ENCODE peak calls at places on chromosome 4, in eight cellular contexts. Q, X, L, B, G, Z, C and J are unnamed samples.

GRCh38 chr4:8641931-8642650 is 49.5 kb downstream of the CPZ start:
- DNase-seq in X (no peak), B (no peak), Z (no peak), C (no peak), G (no peak), Q (no peak), L (no peak), J (no peak)

GRCh38 chr4:106793933-106794332 is 242.2 kb downstream of the DKK2 start:
- DNase-seq in Z (no peak), Q (no peak), L (no peak), X (no peak), G (no peak), C (no peak), B (no peak), J (no peak)

GRCh38 chr4:182286936-182287335 is 43.7 kb downstream of the TENM3 start:
- DNase-seq in Q (no peak), B (no peak), X (no peak), L (no peak), C (no peak), G (no peak), Z (no peak), J (no peak)

GRCh38 chr4:100421356-100421978 is 96.4 kb downstream of the EMCN start:
- DNase-seq in X (no peak), Z (no peak), G (no peak), B (peak), L (no peak), Q (peak), C (no peak), J (no peak)

GRCh38 chr4:158253350-158253980 is 43.2 kb downstream of the TMEM144 start:
- DNase-seq in L (no peak), Q (peak), Z (peak), C (peak), X (peak), B (peak), G (no peak), J (peak)

GRCh38 chr4:183408791-183409190 is 35.6 kb upstream of the CDKN2AIP start:
- DNase-seq in B (no peak), G (no peak), L (no peak), X (no peak), Q (no peak), C (no peak), Z (no peak), J (no peak)

GRCh38 chr4:150583287-150584197 is 1.6 kb downstream of the MAB21L2 start:
- DNase-seq in L (no peak), X (no peak), G (no peak), Z (peak), C (peak), Q (peak), B (no peak), J (no peak)

GRCh38 chr4:25011135-25011866 is 19.4 kb downstream of the LGI2 start:
- DNase-seq in X (no peak), C (no peak), L (no peak), G (no peak), Q (no peak), B (no peak), Z (no peak), J (no peak)

GRCh38 chr4:104421576-104421975 is 73.1 kb downstream of the CXXC4 start:
- DNase-seq in Q (no peak), Z (no peak), G (no peak), B (peak), X (no peak), L (no peak), C (no peak), J (no peak)

GRCh38 chr4:67106846-67107467 is 438.3 kb downstream of the CENPC start:
- DNase-seq in G (peak), Z (no peak), X (no peak), L (no peak), B (no peak), C (no peak), Q (no peak), J (no peak)

GRCh38 chr4:23135792-23136645 is 443.3 kb downstream of the GBA3 start:
- DNase-seq in Z (no peak), G (no peak), C (peak), L (no peak), X (no peak), B (peak), Q (peak), J (no peak)

GRCh38 chr4:6235012-6235411 is 34.6 kb upstream of the WFS1 start:
- DNase-seq in Q (no peak), G (no peak), C (no peak), B (no peak), L (no peak), Z (no peak), X (no peak), J (no peak)

GRCh38 chr4:122218762-122219161 is 66.6 kb downstream of the BLTP1 start:
- DNase-seq in Z (no peak), G (no peak), Q (no peak), X (no peak), C (peak), L (no peak), B (peak), J (no peak)

GRCh38 chr4:113810906-113811305 is 49.4 kb upstream of the CAMK2D start:
- DNase-seq in G (no peak), Q (no peak), B (peak), Z (no peak), C (no peak), L (no peak), X (no peak), J (no peak)

GRCh38 chr4:15348236-15348635 is 79.6 kb upstream of the C1QTNF7 start:
- DNase-seq in L (no peak), G (no peak), Q (no peak), Z (no peak), B (no peak), X (no peak), C (no peak), J (no peak)

GRCh38 chr4:40354158-40354557 is 19.0 kb downstream of the CHRNA9 start:
- DNase-seq in Q (no peak), B (no peak), G (no peak), X (no peak), C (no peak), Z (no peak), L (no peak), J (no peak)

GRCh38 chr4:154719087-154719486 is 24.7 kb upstream of the LRAT start:
- DNase-seq in C (no peak), Z (no peak), B (peak), X (no peak), Q (no peak), L (no peak), G (no peak), J (no peak)

GRCh38 chr4:8254076-8254475 is 15.5 kb upstream of the HTRA3 start:
- DNase-seq in Q (no peak), X (no peak), G (no peak), B (no peak), Z (no peak), L (no peak), C (no peak), J (no peak)

GRCh38 chr4:70885174-70885573 is 17.0 kb upstream of the MOB1B start:
- DNase-seq in C (no peak), B (no peak), L (no peak), Z (no peak), G (no peak), Q (no peak), X (no peak), J (no peak)

GRCh38 chr4:57064811-57065711 is 45.1 kb downstream of the IGFBP7 start:
- DNase-seq in L (no peak), Z (peak), X (no peak), B (peak), G (no peak), Q (no peak), C (no peak), J (no peak)

GRCh38 chr4:107279729-107280128 is 243.6 kb upstream of the DKK2 start:
- DNase-seq in Z (no peak), Q (no peak), L (no peak), G (no peak), C (no peak), X (no peak), B (peak), J (no peak)

GRCh38 chr4:105633241-105633640 is 75.2 kb downstream of the INTS12 start:
- DNase-seq in Q (no peak), L (no peak), B (no peak), C (no peak), Z (no peak), X (no peak), G (no peak), J (no peak)

GRCh38 chr4:22485751-22486150 is 30.1 kb downstream of the ADGRA3 start:
- DNase-seq in G (no peak), B (peak), X (no peak), Z (no peak), L (no peak), Q (no peak), C (no peak), J (no peak)

GRCh38 chr4:174746710-174747109 is 82.3 kb downstream of the GLRA3 start:
- DNase-seq in G (no peak), Z (no peak), L (no peak), B (no peak), X (no peak), C (no peak), Q (no peak), J (no peak)